ENCODE peak calls at places on chromosomes 11 and 22, in four cellular contexts. One of them, this sample, is unnamed.

GRCh38 chr11:35852056-35852455 is 91.8 kb upstream of the LDLRAD3 start:
- DNase-seq in activated naive CD4-positive, alpha-beta T cell: no peak
- DNase-seq in lung microvascular endothelial cell: peak
- DNase-seq in hippocampal formation: no peak
- DNase-seq in this sample: no peak

GRCh38 chr22:47370448-47371262 is 608.2 kb downstream of the TBC1D22A start:
- DNase-seq in activated naive CD4-positive, alpha-beta T cell: no peak
- DNase-seq in lung microvascular endothelial cell: no peak
- DNase-seq in hippocampal formation: no peak
- DNase-seq in this sample: no peak

GRCh38 chr11:16012125-16012751 is 344.1 kb downstream of the SOX6 start:
- DNase-seq in activated naive CD4-positive, alpha-beta T cell: no peak
- DNase-seq in lung microvascular endothelial cell: no peak
- DNase-seq in hippocampal formation: no peak
- DNase-seq in this sample: no peak

GRCh38 chr11:111834432-111835163 is 36.8 kb downstream of the ALG9 start:
- DNase-seq in activated naive CD4-positive, alpha-beta T cell: no peak
- DNase-seq in lung microvascular endothelial cell: no peak
- DNase-seq in hippocampal formation: no peak
- DNase-seq in this sample: no peak

GRCh38 chr11:119453881-119454280 is 30.9 kb upstream of the THY1 start:
- DNase-seq in activated naive CD4-positive, alpha-beta T cell: no peak
- DNase-seq in lung microvascular endothelial cell: no peak
- DNase-seq in hippocampal formation: no peak
- DNase-seq in this sample: no peak

GRCh38 chr11:64227405-64227956 is 1.4 kb downstream of the NUDT22 start:
- DNase-seq in activated naive CD4-positive, alpha-beta T cell: no peak
- DNase-seq in lung microvascular endothelial cell: no peak
- DNase-seq in hippocampal formation: no peak
- DNase-seq in this sample: no peak

GRCh38 chr22:47486569-47487312 is 724.3 kb downstream of the TBC1D22A start:
- DNase-seq in activated naive CD4-positive, alpha-beta T cell: no peak
- DNase-seq in lung microvascular endothelial cell: no peak
- DNase-seq in hippocampal formation: no peak
- DNase-seq in this sample: no peak

GRCh38 chr11:10764412-10764811 is 13.4 kb downstream of the CTR9 start:
- DNase-seq in activated naive CD4-positive, alpha-beta T cell: no peak
- DNase-seq in lung microvascular endothelial cell: no peak
- DNase-seq in hippocampal formation: no peak
- DNase-seq in this sample: no peak

GRCh38 chr11:35610636-35611035 is 7.6 kb upstream of the FJX1 start:
- DNase-seq in activated naive CD4-positive, alpha-beta T cell: no peak
- DNase-seq in lung microvascular endothelial cell: no peak
- DNase-seq in hippocampal formation: no peak
- DNase-seq in this sample: no peak

GRCh38 chr11:66951927-66952337 is 6.3 kb downstream of the PC start:
- DNase-seq in activated naive CD4-positive, alpha-beta T cell: no peak
- DNase-seq in lung microvascular endothelial cell: peak
- DNase-seq in hippocampal formation: no peak
- DNase-seq in this sample: no peak

This sample was measured in GM04504.